ENCODE peak calls at places on chromosome X, in four cellular contexts. O is WTC11, P is K562, J is HepG2. A is an unnamed sample.

GRCh38 chrX:144334577-144334976 is 450.7 kb downstream of the UBE2NL start:
- DNase-seq in O (no peak), P (peak; percentile 9), J (no peak), A (no peak)

GRCh38 chrX:45070116-45071007 is 130.3 kb downstream of the DIPK2B start:
- DNase-seq in O (no peak), P (peak; percentile 58), J (peak; percentile 12), A (peak; percentile 45)

GRCh38 chrX:3052864-3053263 is 11.6 kb downstream of the ARSF start:
- DNase-seq in O (no peak), P (no peak), J (no peak), A (no peak)

GRCh38 chrX:72727846-72728245 is 13.7 kb upstream of the PHKA1 start:
- DNase-seq in O (no peak), P (no peak), J (no peak), A (no peak)

GRCh38 chrX:43676960-43677582 is 21.0 kb downstream of the MAOA start:
- DNase-seq in O (no peak), P (no peak), J (peak; percentile 77), A (no peak)

GRCh38 chrX:65528705-65529340 is 5.8 kb downstream of the LAS1L start:
- DNase-seq in O (peak; percentile 71), P (peak; percentile 55), J (no peak), A (no peak)

GRCh38 chrX:142233400-142233799 is 28.3 kb upstream of the MAGEC2 start:
- DNase-seq in O (no peak), P (no peak), J (no peak), A (no peak)

GRCh38 chrX:15680401-15680800 is 15.8 kb upstream of the CLTRN start:
- DNase-seq in O (no peak), P (peak; percentile 30), J (no peak), A (no peak)

GRCh38 chrX:115592997-115593734 is 32.2 kb downstream of the PLS3 start:
- DNase-seq in O (no peak), P (no peak), J (no peak), A (no peak)

GRCh38 chrX:25084446-25084845 is 68.7 kb upstream of the ARX start:
- DNase-seq in O (no peak), P (no peak), J (no peak), A (no peak)
- TF ChIP-seq ESRRA in O (no peak), P (no peak), J (no peak), A (no peak)

DNA sequence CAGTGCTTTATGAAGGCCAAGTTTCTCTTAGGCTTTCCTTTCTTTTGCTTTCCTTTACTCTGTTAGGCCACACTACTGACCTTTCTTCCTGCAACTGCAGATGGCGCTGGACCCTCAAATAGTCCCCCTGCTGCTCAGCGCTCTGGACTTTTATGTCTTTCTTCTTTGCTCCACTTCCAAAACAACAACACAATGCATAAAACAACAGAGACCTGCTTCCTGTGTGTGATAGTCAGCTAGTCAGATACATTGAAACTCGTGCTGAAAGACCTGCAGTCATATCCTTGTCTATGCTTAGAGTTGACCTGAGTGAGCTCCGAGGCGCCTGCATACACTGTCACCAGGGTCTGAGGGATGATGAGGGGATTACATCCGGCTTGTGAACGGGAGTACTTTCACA is 108.9 kb upstream of the TEX13D start:
- DNase-seq in O (peak; percentile 17), P (peak; percentile 25), J (no peak), A (no peak)
- TF ChIP-seq CBFB in O (no peak), P (no peak), J (no peak), A (no peak)

DNA sequence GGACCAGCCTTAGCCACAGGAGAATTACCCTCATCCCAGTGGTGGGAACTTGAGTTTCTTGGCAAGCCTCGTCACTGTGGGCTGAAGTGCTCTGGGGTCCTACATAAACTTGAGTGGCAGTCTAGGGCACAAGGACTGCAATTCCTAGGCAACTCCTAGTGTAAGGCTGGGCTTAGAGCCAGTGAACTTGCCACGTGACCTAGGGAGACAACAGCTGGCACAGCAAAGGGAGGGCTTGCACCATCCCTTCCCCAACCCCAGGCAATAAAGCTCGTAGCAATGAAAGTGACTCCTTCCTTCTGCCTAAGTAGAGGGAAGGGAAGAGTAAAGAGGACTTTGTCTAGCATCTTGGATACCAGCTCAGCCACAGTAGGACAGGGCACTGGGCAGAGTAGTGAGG is 81.8 kb downstream of the TEX11 start:
- DNase-seq in O (no peak), P (no peak), J (no peak), A (no peak)
- TF ChIP-seq TCF7 in O (no peak), P (no peak), J (no peak), A (no peak)

GRCh38 chrX:52574416-52575275 is 57.8 kb upstream of the XAGE1B start:
- DNase-seq in O (peak; percentile 23), P (peak; percentile 51), J (peak; percentile 39), A (peak; percentile 2)
- TF ChIP-seq ESRRA in O (no peak), P (no peak), J (no peak), A (no peak)

GRCh38 chrX:69133561-69134542 is 31.4 kb downstream of the PJA1 start:
- DNase-seq in O (peak; percentile 63), P (peak; percentile 29), J (peak; percentile 59), A (no peak)
- TF ChIP-seq CBFB in O (no peak), P (no peak), J (no peak), A (no peak)

DNA sequence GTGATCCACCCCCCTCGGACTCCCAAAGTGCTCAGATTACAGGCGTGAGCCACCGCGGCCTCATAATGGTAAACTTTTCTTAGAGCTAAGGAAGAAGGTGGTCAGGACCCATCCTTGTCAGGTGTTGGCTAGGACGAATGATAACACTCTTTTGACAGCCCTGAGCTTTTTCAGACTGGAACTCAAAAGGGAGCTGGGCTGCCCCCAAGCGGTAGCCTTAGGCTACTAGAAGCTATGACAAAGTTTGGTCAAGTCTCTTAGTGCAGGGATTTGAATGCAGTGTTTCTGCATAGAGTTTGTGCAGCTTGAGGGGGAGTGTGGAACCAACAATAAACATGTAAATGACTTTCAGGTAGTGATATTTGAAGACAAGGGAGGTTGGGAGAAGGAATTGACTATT is 11.8 kb upstream of the HSD17B10 start:
- DNase-seq in O (peak; percentile 51), P (peak; percentile 68), J (peak; percentile 19), A (no peak)
- TF ChIP-seq TCF7 in O (no peak), P (no peak), J (no peak), A (no peak)

GRCh38 chrX:9352683-9353430 is 112.0 kb upstream of the TBL1X start:
- DNase-seq in O (no peak), P (peak; percentile 91), J (peak; percentile 4), A (peak; percentile 38)
- TF ChIP-seq ESRRA in O (no peak), P (peak; percentile 48), J (no peak), A (no peak)

DNA sequence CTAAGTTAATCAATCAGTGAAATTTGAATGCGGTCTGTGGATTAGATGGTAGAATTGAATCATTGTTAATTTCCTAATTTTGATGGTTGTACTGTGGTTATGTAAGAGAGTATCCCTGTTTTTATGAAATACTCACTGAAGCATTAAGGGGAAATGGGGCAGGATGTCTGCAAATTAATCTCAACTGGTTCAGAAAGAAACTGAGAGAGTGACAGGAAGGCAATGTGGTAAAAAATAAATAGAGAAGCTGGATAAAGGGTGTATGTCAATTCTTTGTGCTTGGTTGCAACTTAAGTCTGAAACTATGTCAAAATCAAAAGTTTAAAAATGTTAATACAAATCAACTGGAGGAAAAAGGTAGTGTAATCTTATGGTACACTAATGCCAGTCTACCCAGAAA is 83.0 kb downstream of the DLG3 start:
- DNase-seq in O (no peak), P (no peak), J (no peak), A (no peak)
- TF ChIP-seq CBFB in O (no peak), P (no peak), J (no peak), A (no peak)

GRCh38 chrX:56761167-56761566 is 32.1 kb downstream of the NBDY start:
- DNase-seq in O (no peak), P (no peak), J (no peak), A (no peak)

GRCh38 chrX:56759736-56760409 is 30.8 kb downstream of the NBDY start:
- DNase-seq in O (no peak), P (no peak), J (no peak), A (no peak)

GRCh38 chrX:56758456-56758855 is 29.4 kb downstream of the NBDY start:
- DNase-seq in O (no peak), P (no peak), J (no peak), A (no peak)

GRCh38 chrX:56762220-56762619 is 33.2 kb downstream of the NBDY start:
- DNase-seq in O (no peak), P (no peak), J (no peak), A (no peak)

GRCh38 chrX:56757327-56757726 is 28.3 kb downstream of the NBDY start:
- DNase-seq in O (no peak), P (no peak), J (no peak), A (no peak)
- TF ChIP-seq TCF7 in O (no peak), P (no peak), J (no peak), A (no peak)

GRCh38 chrX:71616672-71617529 is 1.4 kb downstream of the CXCR3 start:
- DNase-seq in O (no peak), P (no peak), J (peak; percentile 31), A (no peak)

GRCh38 chrX:71615954-71616353 is 2.4 kb downstream of the CXCR3 start:
- DNase-seq in O (no peak), P (no peak), J (no peak), A (no peak)

GRCh38 chrX:71615056-71615455 is 3.3 kb downstream of the CXCR3 start:
- DNase-seq in O (no peak), P (no peak), J (no peak), A (no peak)

GRCh38 chrX:71609095-71609750 is 9.1 kb downstream of the CXCR3 start:
- DNase-seq in O (no peak), P (no peak), J (no peak), A (no peak)

DNA sequence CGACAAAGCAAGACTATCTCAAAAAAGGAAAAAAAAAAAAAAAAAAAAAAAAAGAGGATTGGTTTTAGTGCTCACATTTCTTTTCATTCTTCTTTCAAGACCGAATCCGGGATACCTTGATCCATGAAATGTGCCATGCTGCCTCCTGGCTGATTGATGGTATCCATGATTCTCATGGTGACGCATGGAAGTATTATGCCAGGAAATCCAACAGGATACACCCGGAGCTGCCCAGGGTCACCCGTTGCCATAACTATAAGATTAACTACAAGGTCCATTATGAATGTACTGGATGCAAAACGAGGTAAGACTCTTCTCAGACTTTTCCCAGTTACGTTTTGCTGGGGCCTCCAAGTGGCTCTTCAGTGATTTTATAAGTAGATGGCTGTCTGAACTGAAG is 6.1 kb downstream of the CXCR3 start:
- DNase-seq in O (no peak), P (no peak), J (no peak), A (no peak)
- TF ChIP-seq ESRRA in O (no peak), P (no peak), J (no peak), A (no peak)

A was measured in GM12878.